ENCODE peak calls at places on chromosomes 5 and 9, in nine cellular contexts. H is activated CD8-positive, alpha-beta T cell treated with anti-CD3 and anti-CD28 coated beads for 36 hours; I is CD4-positive, alpha-beta T cell; P is choroid plexus epithelial cell; S is A673; Z is neural crest cell; R is AG09309; W is cardiac muscle cell; V is AG04449. J is an unnamed sample.

GRCh38 chr5:64074533-64074932 is 91.1 kb upstream of the RNF180 start:
- DNase-seq in Z (peak), H (no peak), S (peak), W (peak), P (peak), R (peak), V (no peak), I (no peak), J (no peak)

GRCh38 chr9:137611623-137612609 is 6.4 kb downstream of the ARRDC1 start:
- DNase-seq in H (peak), R (no peak), P (peak), S (no peak), Z (no peak), V (no peak), I (no peak), W (peak), J (no peak)

GRCh38 chr5:142133382-142134206 is 25.0 kb downstream of the NDFIP1 start:
- DNase-seq in P (no peak), Z (no peak), R (no peak), H (no peak), S (no peak), I (no peak), V (no peak), W (no peak), J (no peak)

GRCh38 chr9:87711857-87712800 is 13.8 kb upstream of the CTSL start:
- DNase-seq in H (no peak), S (peak), W (peak), Z (no peak), R (peak), V (peak), I (no peak), P (peak), J (no peak)

GRCh38 chr9:76866689-76867088 is 39.2 kb downstream of the PRUNE2 start:
- DNase-seq in P (peak), S (no peak), H (no peak), V (peak), R (peak), W (peak), Z (no peak), I (no peak), J (no peak)

GRCh38 chr9:36258989-36259315 is 704 bp upstream of the GNE start:
- DNase-seq in V (no peak), H (no peak), I (no peak), S (no peak), W (peak), P (no peak), Z (no peak), R (no peak), J (no peak)

GRCh38 chr9:37965116-37965515 is 61.2 kb upstream of the SLC25A51 start:
- DNase-seq in I (no peak), Z (no peak), W (no peak), R (no peak), P (no peak), V (no peak), H (no peak), S (no peak), J (no peak)

GRCh38 chr9:131019387-131020239 is 10.6 kb downstream of the LAMC3 start:
- DNase-seq in W (no peak), Z (no peak), S (peak), V (no peak), P (no peak), H (no peak), R (peak), I (no peak), J (no peak)

GRCh38 chr5:41966706-41967105 is 41.6 kb downstream of the FBXO4 start:
- DNase-seq in P (no peak), W (no peak), V (no peak), I (no peak), R (no peak), H (no peak), S (no peak), Z (no peak), J (no peak)

GRCh38 chr9:13088734-13089427 is 190.6 kb downstream of the MPDZ start:
- DNase-seq in R (no peak), S (peak), P (peak), W (peak), V (no peak), I (no peak), H (peak), Z (peak), J (no peak)

GRCh38 chr9:80175286-80175906 is 603.6 kb downstream of the TLE4 start:
- DNase-seq in H (peak), Z (peak), W (peak), I (no peak), R (peak), V (no peak), P (peak), S (peak), J (no peak)

GRCh38 chr9:7534211-7534935 is 265.2 kb downstream of the DMAC1 start:
- DNase-seq in Z (no peak), I (no peak), W (peak), H (peak), R (no peak), S (no peak), P (no peak), V (no peak), J (no peak)

GRCh38 chr5:177470759-177471536 is 2.5 kb downstream of the DBN1 start:
- DNase-seq in R (no peak), V (no peak), S (no peak), W (no peak), P (peak), H (peak), Z (no peak), I (no peak), J (no peak)

GRCh38 chr9:32571969-32572899 is 725 bp downstream of the NDUFB6 start:
- DNase-seq in V (no peak), R (no peak), Z (peak), I (peak), S (peak), H (peak), P (peak), W (peak), J (peak)
- TF ChIP-seq CTCF in V (peak), R (peak), Z (peak), I (peak), S (peak), H (peak), P (peak), W (peak), J (peak)

DNA sequence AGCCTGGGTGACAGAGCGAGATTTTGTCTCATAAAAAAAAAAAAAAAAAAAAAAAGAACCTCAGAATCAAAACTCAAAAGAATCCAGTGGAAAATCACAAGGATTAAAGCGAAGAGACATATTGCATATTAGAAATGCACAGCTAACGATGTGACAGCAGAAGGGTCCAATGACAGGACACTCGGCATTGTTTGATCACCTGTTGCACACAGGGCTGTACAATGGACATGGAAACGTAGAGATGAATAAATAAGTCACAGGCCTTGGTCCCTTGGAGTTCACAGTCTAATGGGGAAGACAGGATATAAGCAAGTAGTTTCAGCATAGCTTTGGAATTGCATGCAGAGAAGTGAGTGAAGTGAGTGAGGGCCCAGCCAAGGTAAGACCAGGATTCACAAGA is 25.9 kb upstream of the PIK3R1 start:
- DNase-seq in S (no peak), Z (no peak), H (no peak), P (no peak), I (no peak), R (no peak), V (no peak), W (no peak), J (no peak)
- TF ChIP-seq CTCF in S (no peak), Z (no peak), H (no peak), P (no peak), I (no peak), R (no peak), V (no peak), W (no peak), J (no peak)

DNA sequence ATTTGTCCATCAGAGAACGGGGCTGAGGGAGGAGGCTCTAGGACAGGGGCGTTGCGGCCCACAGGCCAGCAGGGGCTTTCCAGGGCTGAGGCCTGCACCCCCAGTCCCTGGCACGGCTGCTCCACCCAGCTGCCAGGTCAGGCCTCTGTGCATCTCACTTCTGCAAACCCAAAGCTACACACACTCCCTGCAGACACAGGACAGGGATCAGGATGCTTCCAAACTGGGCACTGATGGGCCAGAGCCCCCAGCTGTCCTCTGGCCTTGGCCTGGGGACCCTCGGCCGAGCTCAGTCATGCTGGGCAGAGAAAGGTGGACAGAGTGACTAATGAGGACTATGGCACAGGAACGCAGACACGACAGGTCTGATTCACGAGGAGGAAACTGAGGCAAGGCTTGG is 106.3 kb upstream of the SARDH start:
- DNase-seq in R (no peak), V (no peak), P (no peak), W (no peak), S (no peak), H (no peak), I (no peak), Z (no peak), J (no peak)
- TF ChIP-seq CTCF in R (no peak), V (no peak), P (no peak), W (no peak), S (no peak), H (no peak), I (no peak), Z (no peak), J (no peak)

GRCh38 chr5:31048975-31049290 is 144.6 kb upstream of the CDH6 start:
- DNase-seq in Z (no peak), R (no peak), H (no peak), I (no peak), W (peak), S (peak), V (no peak), P (no peak), J (no peak)
- TF ChIP-seq CTCF in Z (no peak), R (no peak), H (no peak), I (no peak), W (no peak), S (no peak), V (no peak), P (no peak), J (no peak)

DNA sequence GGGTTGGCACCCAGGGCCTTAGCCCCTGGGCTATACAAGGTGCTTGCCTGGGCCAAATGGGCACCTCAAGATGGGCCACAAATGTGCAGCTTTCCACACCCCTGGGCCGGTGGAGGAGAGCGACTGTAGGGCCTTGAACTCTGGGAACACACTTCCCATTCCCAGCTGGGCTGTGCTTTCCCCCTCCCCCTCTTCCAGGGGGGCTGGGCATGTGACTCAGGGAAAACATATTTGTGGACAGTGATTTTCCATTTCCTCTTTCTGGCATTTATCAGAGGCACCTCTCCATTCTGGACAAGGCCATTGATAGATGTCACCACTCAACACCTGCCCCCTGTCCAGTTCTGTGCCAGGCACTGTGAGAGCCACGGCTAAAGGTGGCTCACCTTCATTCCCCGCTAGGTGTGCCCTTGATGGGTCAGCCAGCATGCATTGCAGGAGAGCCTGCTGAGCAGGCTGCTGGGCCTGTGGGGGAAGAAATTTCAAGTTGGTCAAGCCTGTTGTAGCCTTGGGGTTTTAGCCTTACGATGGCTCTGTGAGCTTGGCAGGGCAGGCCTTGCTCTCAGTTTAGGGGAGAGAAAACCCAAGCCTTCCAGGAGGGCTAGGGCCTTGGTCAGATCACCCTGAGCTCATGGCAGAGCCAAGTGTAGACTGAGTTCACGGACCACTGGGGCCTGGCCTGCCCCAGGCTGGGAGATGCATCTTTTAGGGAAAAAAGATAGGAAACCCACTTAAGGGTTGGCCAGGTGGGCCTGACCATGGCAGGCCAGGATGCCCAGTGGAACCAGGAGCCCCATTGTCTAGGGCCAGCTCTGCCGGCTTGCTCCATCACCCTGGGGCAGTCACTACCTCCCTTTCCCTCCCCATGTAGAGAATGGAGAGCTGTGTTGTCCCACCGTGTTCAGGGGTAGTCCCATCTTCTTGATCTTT is 113.9 kb downstream of the DAB2IP start:
- DNase-seq in P (peak), V (no peak), H (no peak), I (no peak), Z (no peak), S (no peak), R (no peak), W (peak), J (no peak)
- TF ChIP-seq CTCF in P (no peak), V (no peak), H (no peak), I (no peak), Z (no peak), S (no peak), R (no peak), W (no peak), J (no peak)

GRCh38 chr5:91190333-91190680 is 192.8 kb downstream of the ARRDC3 start:
- DNase-seq in P (no peak), I (no peak), H (no peak), W (no peak), Z (no peak), S (no peak), V (no peak), R (no peak), J (no peak)
- TF ChIP-seq CTCF in P (peak), I (no peak), H (no peak), W (no peak), Z (no peak), S (no peak), V (no peak), R (no peak), J (no peak)

GRCh38 chr5:72137826-72138409 is 30.6 kb downstream of the MAP1B start:
- DNase-seq in V (no peak), R (no peak), S (peak), H (no peak), I (no peak), P (no peak), W (no peak), Z (no peak), J (no peak)
- TF ChIP-seq CTCF in V (peak), R (peak), S (peak), H (peak), I (peak), P (peak), W (peak), Z (peak), J (peak)

GRCh38 chr5:82493217-82493616 is 215.1 kb upstream of the RPS23 start:
- DNase-seq in I (no peak), S (no peak), W (no peak), R (no peak), P (no peak), Z (no peak), H (no peak), V (no peak), J (no peak)

GRCh38 chr5:82489668-82490067 is 211.5 kb upstream of the RPS23 start:
- DNase-seq in W (no peak), I (no peak), H (no peak), Z (no peak), R (no peak), S (no peak), P (no peak), V (no peak), J (no peak)

GRCh38 chr5:82497242-82497641 is 219.1 kb upstream of the RPS23 start:
- DNase-seq in H (no peak), W (no peak), R (no peak), Z (no peak), S (no peak), I (no peak), P (no peak), V (no peak), J (no peak)

GRCh38 chr5:82499845-82500244 is 221.7 kb upstream of the RPS23 start:
- DNase-seq in P (no peak), I (no peak), W (no peak), V (no peak), S (no peak), Z (no peak), H (no peak), R (no peak), J (no peak)

GRCh38 chr5:82494942-82495341 is 216.8 kb upstream of the RPS23 start:
- DNase-seq in P (peak), S (peak), H (no peak), W (peak), I (no peak), R (no peak), V (no peak), Z (no peak), J (no peak)
- TF ChIP-seq CTCF in P (no peak), S (peak), H (peak), W (peak), I (no peak), R (no peak), V (peak), Z (no peak), J (no peak)

GRCh38 chr5:115813719-115814118 is 2.7 kb downstream of the CDO1 start:
- DNase-seq in I (no peak), S (no peak), V (no peak), R (no peak), P (no peak), H (peak), W (no peak), Z (no peak), J (no peak)
- TF ChIP-seq CTCF in I (no peak), S (no peak), V (no peak), R (no peak), P (no peak), H (no peak), W (no peak), Z (no peak), J (no peak)

DNA sequence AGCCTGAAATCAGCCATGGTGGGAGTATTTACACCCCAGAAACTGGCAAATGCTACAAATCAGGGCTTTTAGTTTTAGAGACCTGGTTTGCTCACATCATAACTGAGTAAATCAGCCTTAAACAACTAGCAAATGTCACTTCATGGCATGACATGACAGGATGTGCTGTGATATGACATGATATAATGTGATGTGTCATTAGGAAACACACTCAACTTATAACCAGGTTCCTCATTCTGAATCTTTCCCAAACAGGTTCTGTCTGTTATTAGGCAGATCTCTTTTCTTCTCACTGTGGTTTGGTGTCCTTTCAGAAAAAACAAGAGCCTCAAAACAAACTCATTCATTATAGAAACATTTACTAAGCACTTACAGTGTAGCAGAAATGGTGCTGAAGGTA is 90.5 kb downstream of the ADAMTS12 start:
- DNase-seq in R (no peak), H (no peak), Z (no peak), W (no peak), S (no peak), V (no peak), P (no peak), I (no peak), J (no peak)
- TF ChIP-seq CTCF in R (no peak), H (no peak), Z (no peak), W (no peak), S (no peak), V (no peak), P (no peak), I (no peak), J (no peak)

J was measured in esophagus squamous epithelium.